ENCODE peak calls at places on chromosomes 7 and 10, in eight cellular contexts. W is fibroblast of lung, M is neural progenitor cell, Z is PC-3, T is neuronal stem cell, I is HepG2, V is IMR-90, B is NT2/D1. C is an unnamed sample.

GRCh38 chr10:79437111-79437814 is 8.2 kb downstream of the ZCCHC24 start:
- DNase-seq in V (peak; percentile 47), W (no peak), B (no peak), M (no peak), Z (peak; percentile 99), T (no peak), I (no peak), C (no peak)

GRCh38 chr10:132957131-132957530 is 14.8 kb upstream of the CFAP46 start:
- DNase-seq in I (no peak), Z (no peak), B (no peak), T (no peak), V (no peak), W (no peak), M (no peak), C (no peak)

GRCh38 chr10:97853006-97853405 is 3.4 kb downstream of the GOLGA7B start:
- DNase-seq in V (no peak), Z (no peak), I (no peak), W (no peak), B (no peak), M (no peak), T (no peak), C (no peak)

GRCh38 chr7:66176914-66177313 is 28.2 kb upstream of the TPST1 start:
- DNase-seq in I (no peak), B (no peak), Z (no peak), V (no peak), W (peak; percentile 16), T (no peak), M (no peak), C (no peak)

GRCh38 chr10:7945469-7946187 is 108.9 kb upstream of the GATA3 start:
- DNase-seq in V (peak; percentile 73), W (peak; percentile 62), M (no peak), T (no peak), B (no peak), Z (peak; percentile 37), I (peak; percentile 41), C (no peak)

GRCh38 chr7:52355059-52355458 is 680.4 kb upstream of the POM121L12 start:
- DNase-seq in T (no peak), W (no peak), I (no peak), Z (no peak), V (no peak), B (no peak), M (peak; percentile 37), C (no peak)

GRCh38 chr10:104478380-104478779 is 124.7 kb downstream of the CFAP58 start:
- DNase-seq in V (no peak), Z (no peak), B (no peak), T (no peak), W (no peak), I (no peak), M (no peak), C (no peak)

GRCh38 chr10:72893136-72893798 is at the start of gene OIT3:
- DNase-seq in M (peak; percentile 30), T (no peak), I (no peak), B (no peak), V (no peak), W (no peak), Z (no peak), C (no peak)

GRCh38 chr10:76428541-76429330 is 997.3 kb downstream of the LRMDA start:
- DNase-seq in I (no peak), Z (peak; percentile 87), V (peak; percentile 95), M (no peak), W (peak; percentile 96), T (no peak), B (no peak), C (no peak)

GRCh38 chr10:125742465-125742864 is 23.0 kb downstream of the EDRF1 start:
- DNase-seq in Z (peak; percentile 29), W (peak; percentile 16), M (no peak), I (peak; percentile 8), T (no peak), B (no peak), V (no peak), C (no peak)
- H3K9ac ChIP-seq in Z (no peak overlapping the region), W (no peak overlapping the region), M (no peak overlapping the region), I (no peak overlapping the region), T (no peak overlapping the region), B (no peak overlapping the region), V (no peak overlapping the region), C (no peak overlapping the region)

DNA sequence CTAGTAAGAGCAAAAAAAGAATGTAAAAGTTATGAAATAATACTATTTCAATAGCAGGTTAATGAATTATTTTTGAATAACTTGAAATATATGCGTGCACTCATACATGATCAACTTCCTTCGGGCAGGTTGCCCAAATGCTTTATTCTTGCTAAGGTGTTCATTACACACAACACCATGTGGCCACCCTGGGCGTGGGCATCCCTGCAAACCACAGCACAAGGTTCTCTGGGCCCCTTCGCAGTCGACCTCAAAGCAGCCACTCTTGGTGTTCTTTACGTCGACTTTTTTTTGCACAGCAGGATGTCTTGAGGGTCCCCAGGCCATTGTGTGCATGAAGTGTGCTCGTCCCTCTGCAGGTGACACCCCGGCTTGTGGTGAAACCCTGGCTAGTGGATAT is 300.7 kb upstream of the PITRM1 start:
- DNase-seq in M (no peak), T (no peak), I (no peak), B (no peak), Z (no peak), V (no peak), W (no peak), C (no peak)
- H3K9ac ChIP-seq in M (no peak overlapping the region), T (no peak overlapping the region), I (no peak overlapping the region), B (no peak overlapping the region), Z (no peak overlapping the region), V (no peak overlapping the region), W (no peak overlapping the region), C (no peak overlapping the region)

GRCh38 chr7:81209059-81209458 is 290.2 kb upstream of the SEMA3C start:
- DNase-seq in M (no peak), I (no peak), B (no peak), Z (no peak), V (peak; percentile 8), T (no peak), W (no peak), C (no peak)

GRCh38 chr7:81210092-81211064 is 291.5 kb upstream of the SEMA3C start:
- DNase-seq in B (no peak), I (no peak), V (peak; percentile 50), T (no peak), W (peak; percentile 32), M (no peak), Z (peak; percentile 54), C (no peak)

GRCh38 chr7:81211204-81211603 is 292.4 kb upstream of the SEMA3C start:
- DNase-seq in W (no peak), I (no peak), V (no peak), B (no peak), Z (no peak), M (no peak), T (no peak), C (no peak)

GRCh38 chr7:81211617-81212016 is 292.8 kb upstream of the SEMA3C start:
- DNase-seq in B (no peak), M (peak; percentile 19), Z (no peak), T (no peak), V (peak; percentile 60), W (peak; percentile 3), I (no peak), C (no peak)

DNA sequence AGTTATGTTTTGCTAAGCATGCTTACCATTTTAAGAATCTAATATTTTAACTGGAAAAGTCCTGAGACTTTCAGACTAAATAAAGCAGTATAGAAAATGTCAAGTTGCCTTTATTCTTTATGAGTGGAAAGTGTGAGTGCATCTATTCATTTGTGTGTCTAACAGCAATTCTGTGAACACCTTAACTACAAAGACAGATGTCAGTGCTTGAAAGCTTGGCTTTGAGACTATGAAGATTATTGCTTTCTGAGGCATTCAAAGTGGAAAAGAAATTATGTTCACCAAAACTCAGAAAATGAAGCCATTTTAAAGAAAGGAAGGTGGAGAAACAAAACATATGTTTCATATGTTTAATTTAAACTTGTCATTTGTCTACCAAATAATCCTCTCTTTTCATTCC is 294.5 kb upstream of the SEMA3C start:
- DNase-seq in M (no peak), V (no peak), Z (no peak), W (no peak), I (no peak), B (no peak), T (no peak), C (no peak)
- H3K9ac ChIP-seq in M (no peak overlapping the region), V (no peak overlapping the region), Z (no peak overlapping the region), W (no peak overlapping the region), I (no peak overlapping the region), B (no peak overlapping the region), T (no peak overlapping the region), C (no peak overlapping the region)

DNA sequence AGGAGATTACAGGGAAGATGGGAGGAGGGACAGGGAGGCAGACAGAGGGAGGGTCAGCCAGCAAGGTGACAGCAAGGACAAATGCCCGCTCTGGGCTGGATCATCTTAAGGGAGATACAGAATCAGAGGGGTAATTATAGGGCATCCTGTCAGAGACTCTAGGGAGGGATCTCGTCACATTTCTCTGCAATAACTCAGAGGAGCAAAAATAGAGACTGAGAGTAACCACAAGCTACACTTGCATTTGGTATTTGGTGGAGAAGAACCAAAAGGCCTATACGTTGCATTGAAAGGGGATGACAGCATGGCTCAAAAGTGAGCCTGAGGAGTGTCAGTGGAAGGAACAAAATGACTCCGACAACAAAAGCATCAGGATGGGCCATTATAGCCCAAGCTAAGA is 430.3 kb upstream of the VSTM2A start:
- DNase-seq in W (no peak), I (no peak), T (no peak), V (no peak), B (no peak), Z (no peak), M (no peak), C (no peak)
- H3K9ac ChIP-seq in W (no peak overlapping the region), I (no peak overlapping the region), T (no peak overlapping the region), V (no peak overlapping the region), B (no peak overlapping the region), Z (no peak overlapping the region), M (no peak overlapping the region), C (no peak overlapping the region)

DNA sequence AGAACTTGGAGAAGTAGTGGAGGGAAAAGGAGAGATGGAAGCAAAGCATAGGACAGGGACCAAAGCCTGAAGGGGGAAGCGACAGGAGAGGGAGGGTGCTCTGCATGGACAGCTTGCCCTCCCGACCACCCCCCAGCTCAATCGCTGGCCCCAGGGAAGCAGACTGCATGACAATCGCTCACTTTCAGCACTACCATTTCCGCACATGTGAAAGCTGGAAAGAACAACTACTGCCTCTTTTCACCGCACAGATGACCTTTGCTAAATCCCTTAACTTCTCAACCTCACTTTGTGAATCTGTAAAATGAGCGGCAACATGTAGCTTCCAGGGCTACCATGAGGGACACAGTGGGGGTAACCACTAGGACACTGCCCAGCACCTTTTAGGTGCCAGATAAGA is 17.1 kb downstream of the VOPP1 start:
- DNase-seq in W (no peak), B (no peak), M (no peak), Z (no peak), I (no peak), T (no peak), V (no peak), C (no peak)
- H3K9ac ChIP-seq in W (no peak overlapping the region), B (no peak overlapping the region), M (no peak overlapping the region), Z (no peak overlapping the region), I (no peak overlapping the region), T (no peak overlapping the region), V (no peak overlapping the region), C (no peak overlapping the region)

GRCh38 chr10:32954545-32955298 is 3.3 kb downstream of the ITGB1 start:
- DNase-seq in V (no peak), M (no peak), W (no peak), T (no peak), B (no peak), I (peak; percentile 15), Z (peak; percentile 46), C (no peak)
- H3K9ac ChIP-seq in V (peak overlapping the region; percentile 100), M (no peak overlapping the region), W (peak overlapping the region; percentile 58), T (no peak overlapping the region), B (peak overlapping the region; percentile 51), I (peak overlapping the region; percentile 99), Z (peak overlapping the region; percentile 92), C (peak overlapping the region; percentile 0)